ENCODE peak calls at places on chromosome 22, in ten cellular contexts. P is SK-N-DZ; B is T-helper 9 cell; G is endodermal cell; Y is tibial nerve; D is fibroblast of pulmonary artery; L is suprapubic skin; V is GM20000; F is CD8-positive, alpha-beta memory T cell; Q is stimulated activated naive CD8-positive, alpha-beta T cell treated with anti-CD3 and anti-CD28 coated beads, Interleukin-15, Interleukin-2, amounts not matched to agents 100 U/mL and 50 U/mL, for 24 hours. A is an unnamed sample.

GRCh38 chr22:39985383-39986045 is 9.2 kb upstream of the FAM83F start:
- DNase-seq in D (no peak), Q (peak; percentile 45), B (no peak), V (no peak), P (no peak), F (no peak), G (no peak), Y (no peak), L (no peak), A (no peak)

GRCh38 chr22:27473533-27473932 is 328.0 kb downstream of the MN1 start:
- DNase-seq in B (no peak), Y (no peak), L (no peak), V (no peak), P (no peak), Q (no peak), F (no peak), D (no peak), G (peak; percentile 57), A (no peak)

GRCh38 chr22:42939941-42940653 is 74.9 kb downstream of the PACSIN2 start:
- DNase-seq in Q (no peak), Y (no peak), L (no peak), G (peak; percentile 78), D (peak; percentile 80), V (no peak), P (no peak), F (no peak), B (no peak), A (peak; percentile 52)

GRCh38 chr22:43090130-43090789 is 1.1 kb upstream of the TTLL1 start:
- DNase-seq in V (peak; percentile 86), F (peak; percentile 53), P (peak; percentile 77), D (peak; percentile 84), Q (peak; percentile 50), B (no peak), G (no peak), L (no peak), Y (no peak), A (peak; percentile 82)

GRCh38 chr22:24325105-24325757 is 54.6 kb downstream of the SPECC1L start:
- DNase-seq in Q (peak; percentile 9), Y (no peak), L (no peak), P (peak; percentile 53), F (no peak), V (peak; percentile 84), G (no peak), D (peak; percentile 92), B (no peak), A (peak; percentile 48)

GRCh38 chr22:33922268-33922667 is 2.0 kb upstream of the LARGE1 start:
- DNase-seq in B (no peak), F (no peak), Y (no peak), V (no peak), L (peak; percentile 80), Q (peak; percentile 6), G (peak; percentile 85), P (peak; percentile 69), D (peak; percentile 29), A (no peak)

GRCh38 chr22:49663823-49664222 is 163.8 kb downstream of the BRD1 start:
- DNase-seq in L (peak; percentile 69), B (no peak), V (no peak), D (no peak), P (no peak), F (peak; percentile 27), G (peak; percentile 26), Y (no peak), Q (peak; percentile 0), A (no peak)

GRCh38 chr22:20793386-20794131 is 19.6 kb downstream of the SERPIND1 start:
- DNase-seq in P (no peak), G (no peak), Q (no peak), Y (no peak), L (no peak), F (no peak), V (no peak), D (no peak), B (no peak), A (peak; percentile 13)

GRCh38 chr22:44154431-44154942 is 26.2 kb upstream of the PARVG start:
- DNase-seq in V (no peak), B (no peak), P (no peak), Y (no peak), D (no peak), Q (no peak), G (no peak), F (no peak), L (no peak), A (no peak)

GRCh38 chr22:37499789-37500188 is 13.6 kb upstream of the MFNG start:
- DNase-seq in P (no peak), F (no peak), D (no peak), V (no peak), G (no peak), B (no peak), L (no peak), Y (no peak), Q (no peak), A (no peak)

GRCh38 chr22:38257650-38258246 is 15.1 kb downstream of the TMEM184B start:
- DNase-seq in G (peak; percentile 66), P (no peak), B (no peak), Y (no peak), L (no peak), V (no peak), Q (no peak), D (no peak), F (no peak), A (peak; percentile 37)

GRCh38 chr22:48393041-48393370 is 1434.7 kb downstream of the BRD1 start:
- DNase-seq in Y (no peak), G (no peak), Q (no peak), F (no peak), D (no peak), P (no peak), V (no peak), L (peak; percentile 69), B (no peak), A (no peak)

A was measured in SHP77.